ENCODE peak calls at places on chromosomes 3 and 15, in six cellular contexts. A is cardiac fibroblast, V is AG10803, F is vagina, U is OCI-LY7, Y is astrocyte. X is an unnamed sample.

GRCh38 chr3:47850062-47850802 is 47.3 kb downstream of the DHX30 start:
- DNase-seq in U (peak), V (peak), Y (no peak), F (no peak), A (peak), X (peak)

GRCh38 chr15:96312641-96313335 is 17.7 kb upstream of the NR2F2 start:
- DNase-seq in Y (no peak), U (no peak), A (no peak), F (no peak), V (peak), X (no peak)

GRCh38 chr3:3126477-3127431 is at the start of gene TRNT1:
- DNase-seq in F (no peak), U (peak), A (peak), V (peak), Y (peak), X (peak)

GRCh38 chr3:160904691-160905090 is 148.7 kb downstream of the PPM1L start:
- DNase-seq in F (no peak), A (no peak), U (no peak), V (no peak), Y (no peak), X (no peak)

GRCh38 chr15:60079210-60079609 is 75.1 kb downstream of the FOXB1 start:
- DNase-seq in F (no peak), A (peak), U (no peak), Y (no peak), V (no peak), X (peak)

GRCh38 chr3:25831578-25831977 is 41.7 kb downstream of the OXSM start:
- DNase-seq in V (peak), A (peak), U (peak), F (no peak), Y (peak), X (peak)

GRCh38 chr3:146589899-146590508 is 15.1 kb downstream of the PLSCR5 start:
- DNase-seq in F (no peak), U (peak), A (peak), Y (peak), V (peak), X (peak)

GRCh38 chr3:194046995-194047681 is 88.8 kb upstream of the HES1 start:
- DNase-seq in Y (no peak), U (peak), A (no peak), V (peak), F (no peak), X (peak)

GRCh38 chr3:73568371-73568862 is 56.3 kb downstream of the PDZRN3 start:
- DNase-seq in V (no peak), Y (no peak), U (no peak), F (no peak), A (no peak), X (no peak)

GRCh38 chr3:129014148-129014547 is 13.0 kb downstream of the EFCC1 start:
- DNase-seq in U (no peak), A (no peak), V (no peak), F (no peak), Y (peak), X (no peak)

GRCh38 chr3:25725810-25726209 is 57.4 kb downstream of the NGLY1 start:
- DNase-seq in U (no peak), Y (peak), V (no peak), A (no peak), F (no peak), X (peak)

GRCh38 chr15:68383161-68384074 is 48.5 kb downstream of the ITGA11 start:
- DNase-seq in Y (no peak), V (peak), A (peak), F (no peak), U (peak), X (peak)

GRCh38 chr3:23735062-23735461 is 70.7 kb upstream of the UBE2E1 start:
- DNase-seq in A (peak), V (no peak), U (no peak), F (no peak), Y (no peak), X (peak)

DNA sequence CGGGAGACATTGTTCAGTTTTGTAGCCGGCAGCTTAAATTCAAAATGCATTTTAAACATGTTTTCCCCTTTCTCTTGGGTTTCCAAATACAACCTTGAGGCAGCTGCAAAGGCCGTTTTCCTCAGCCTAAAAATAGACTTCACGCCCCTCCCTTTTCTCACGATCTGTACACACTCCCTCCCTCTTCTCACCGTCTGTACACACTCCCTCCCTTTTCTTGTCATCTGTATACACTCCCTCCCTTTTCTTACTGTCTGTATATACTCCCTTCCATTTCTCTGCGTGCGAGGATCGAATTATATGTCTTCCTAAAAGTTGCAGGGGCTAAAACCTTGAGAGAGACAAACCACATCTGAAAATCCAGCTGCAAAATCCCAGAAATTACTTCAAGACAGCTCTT is 8.9 kb downstream of the MUC4 start:
- DNase-seq in U (peak), F (no peak), Y (no peak), A (no peak), V (no peak), X (no peak)
- H3K4me3 ChIP-seq in U (no peak), F (peak), Y (no peak), A (peak), V (peak), X (no peak)

GRCh38 chr15:27339138-27339537 is 368.2 kb downstream of the GABRG3 start:
- DNase-seq in U (no peak), V (no peak), F (no peak), Y (no peak), A (no peak), X (no peak)
- TF ChIP-seq CTCF in U (no peak), V (no peak), F (no peak), Y (no peak), A (no peak), X (no peak)

DNA sequence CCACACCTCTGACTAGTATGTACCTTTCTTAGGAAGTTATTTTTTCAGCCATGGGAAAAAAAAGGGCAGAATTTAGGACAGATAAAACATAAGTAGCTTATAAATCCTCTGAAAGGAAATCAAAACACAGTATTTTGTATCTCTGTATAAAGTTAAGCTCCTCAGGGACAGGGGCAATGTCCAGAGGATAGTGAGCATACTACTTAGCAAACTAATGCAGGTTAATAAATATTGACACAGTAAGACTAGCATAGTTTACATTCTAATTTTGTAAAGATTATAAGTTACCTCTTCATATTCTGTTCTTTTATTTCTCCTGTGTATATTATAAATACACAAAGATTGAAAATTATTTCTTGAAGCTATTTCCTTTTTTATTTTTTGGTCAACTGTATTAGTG is 2.1 kb downstream of the UBE3A start:
- DNase-seq in F (no peak), V (no peak), U (no peak), Y (no peak), A (no peak), X (no peak)
- H3K4me3 ChIP-seq in F (no peak), V (peak), U (peak), Y (peak), A (peak), X (peak)

DNA sequence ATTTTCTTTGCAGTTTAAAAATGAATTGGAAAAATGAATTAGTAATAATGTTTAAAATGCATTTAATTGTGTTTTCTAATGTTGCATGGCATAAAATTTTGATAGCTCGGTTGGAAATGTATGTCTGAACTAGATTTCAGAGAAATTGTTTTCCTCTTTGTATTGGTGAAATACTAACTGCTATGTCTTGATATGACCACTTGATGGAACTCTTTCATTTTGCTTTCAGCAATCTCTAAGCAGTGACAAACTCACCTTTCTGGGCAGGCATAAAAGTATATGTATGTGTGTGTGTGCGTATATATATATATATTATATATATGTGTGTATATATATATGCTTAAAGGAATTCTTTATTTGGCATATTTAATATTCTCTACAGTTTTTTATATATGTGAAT is 239.3 kb upstream of the ZNF717 start:
- DNase-seq in F (no peak), V (peak), A (peak), Y (peak), U (peak), X (peak)
- TF ChIP-seq CTCF in F (no peak), V (peak), A (peak), Y (peak), U (peak), X (peak)

GRCh38 chr15:82808634-82809041 is 790 bp upstream of the WHAMM start:
- DNase-seq in F (no peak), Y (no peak), U (peak), V (no peak), A (no peak), X (no peak)
- H3K4me3 ChIP-seq in F (peak), Y (no peak), U (peak), V (no peak), A (no peak), X (no peak)

DNA sequence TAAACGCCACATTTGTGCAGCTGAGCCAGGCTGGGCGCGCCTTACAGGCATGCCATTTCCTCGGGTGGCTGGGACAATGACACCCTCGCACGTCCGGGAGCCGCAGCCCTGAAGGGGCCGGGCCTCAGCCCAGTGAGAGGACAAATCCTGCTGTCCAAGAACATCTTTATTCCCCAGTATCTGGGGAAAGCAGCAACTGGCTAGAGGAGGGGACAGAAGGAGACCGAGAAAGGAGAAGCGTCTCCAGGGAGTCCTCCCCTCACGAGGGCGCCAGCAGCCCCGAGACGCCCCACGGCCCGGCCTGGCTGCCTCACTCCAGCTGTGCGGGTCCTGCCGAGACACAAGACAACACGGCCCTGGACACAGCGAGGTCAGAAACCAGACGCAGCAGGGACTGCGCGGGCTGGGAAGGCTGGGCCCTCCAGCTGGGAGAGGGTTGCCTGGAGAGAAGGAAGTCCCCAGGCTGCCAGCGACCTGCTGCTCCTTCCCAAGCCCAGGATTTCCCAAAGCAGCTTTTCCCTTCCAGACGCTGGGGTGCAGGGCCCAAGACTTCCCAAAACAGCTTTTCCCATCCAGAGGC is 130.2 kb downstream of the CHSY1 start:
- DNase-seq in F (no peak), V (peak), U (peak), A (peak), Y (peak), X (peak)
- TF ChIP-seq CTCF in F (no peak), V (peak), U (peak), A (peak), Y (no peak), X (peak)

GRCh38 chr3:184601576-184602405 is 40.2 kb downstream of the EPHB3 start:
- DNase-seq in F (no peak), A (no peak), Y (no peak), U (no peak), V (no peak), X (no peak)
- H3K4me3 ChIP-seq in F (no peak), A (no peak), Y (no peak), U (no peak), V (no peak), X (no peak)

GRCh38 chr15:63156708-63157065 is 590 bp downstream of the RPS27L start:
- DNase-seq in U (peak), V (peak), F (no peak), A (peak), Y (peak), X (peak)
- TF ChIP-seq CTCF in U (no peak), V (no peak), F (no peak), A (no peak), Y (no peak), X (no peak)

GRCh38 chr3:169131695-169132464 is 531.6 kb downstream of the MECOM start:
- DNase-seq in Y (no peak), U (no peak), A (no peak), V (no peak), F (no peak), X (no peak)

GRCh38 chr3:169134194-169134593 is 529.3 kb downstream of the MECOM start:
- DNase-seq in Y (no peak), F (no peak), V (no peak), U (no peak), A (no peak), X (no peak)

GRCh38 chr3:169133178-169134161 is 530.0 kb downstream of the MECOM start:
- DNase-seq in U (no peak), A (peak), V (peak), Y (no peak), F (no peak), X (peak)

DNA sequence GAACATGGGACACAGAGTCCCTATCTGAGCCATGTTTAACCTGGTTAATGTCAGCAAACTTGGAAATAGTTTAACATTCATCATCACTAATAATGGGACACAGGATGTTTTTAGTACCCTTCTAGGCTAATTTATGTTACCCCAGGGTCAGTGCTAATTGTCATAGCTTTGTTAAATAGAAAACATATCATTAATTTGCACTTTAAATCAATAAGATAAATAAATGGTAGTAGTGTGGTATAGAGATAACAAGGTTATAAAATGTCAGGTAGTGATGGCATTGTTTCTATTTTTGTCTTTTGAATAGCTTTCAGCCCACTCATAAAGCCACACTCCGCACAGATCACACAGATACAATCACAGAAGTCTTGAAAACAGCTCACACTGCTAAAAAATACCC is 534.9 kb downstream of the MECOM start:
- DNase-seq in Y (no peak), V (no peak), F (no peak), A (no peak), U (no peak), X (no peak)
- H3K4me3 ChIP-seq in Y (no peak), V (no peak), F (no peak), A (no peak), U (no peak), X (no peak)

GRCh38 chr3:12356175-12356574 is 67.3 kb downstream of the PPARG start:
- DNase-seq in U (no peak), V (no peak), A (no peak), F (no peak), Y (no peak), X (no peak)

GRCh38 chr3:12351145-12351544 is 62.3 kb downstream of the PPARG start:
- DNase-seq in U (no peak), V (peak), A (peak), F (no peak), Y (no peak), X (no peak)

GRCh38 chr3:12353796-12354505 is 65.1 kb downstream of the PPARG start:
- DNase-seq in F (no peak), Y (no peak), V (peak), U (no peak), A (peak), X (peak)

GRCh38 chr3:12350151-12350813 is 61.4 kb downstream of the PPARG start:
- DNase-seq in A (peak), Y (peak), V (peak), U (no peak), F (no peak), X (peak)

DNA sequence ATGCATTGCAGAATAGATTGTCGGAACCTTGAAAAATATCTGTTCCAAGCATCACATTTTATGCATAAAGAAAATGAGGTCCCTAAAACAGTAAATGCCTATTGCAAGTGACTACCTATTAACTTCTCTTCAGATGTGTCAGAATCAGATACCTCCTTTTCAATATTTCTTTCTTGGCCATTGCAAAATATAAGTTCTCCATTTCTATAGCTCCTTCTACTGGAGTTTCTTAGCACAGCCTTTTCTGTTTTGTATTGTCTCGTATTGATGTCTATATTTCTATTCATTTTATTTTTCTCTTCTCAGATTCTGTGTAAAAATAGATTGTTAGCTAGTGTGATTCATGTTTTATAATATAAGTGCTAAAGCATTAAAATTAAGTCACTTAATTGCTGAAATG is 63.4 kb downstream of the PPARG start:
- DNase-seq in Y (no peak), V (no peak), U (no peak), F (no peak), A (no peak), X (peak)
- TF ChIP-seq CTCF in Y (no peak), V (peak), U (no peak), F (no peak), A (no peak), X (no peak)